ENCODE peak calls at places on chromosome 12, in nine cellular contexts. W is adrenal gland; J is activated CD4-positive, alpha-beta T cell treated with anti-CD3 and anti-CD28 coated beads, Interleukin-2, amount 50 U/mL, for 24 hours; L is left cardiac atrium; K is iPS DF 19.7; V is GM23248; P is activated naive CD8-positive, alpha-beta T cell treated with anti-CD3 and anti-CD28 coated beads, Interleukin-2, amount 50 U/mL, for 24 hours; N is activated T-cell treated with anti-CD3 and anti-CD28 coated beads, Interleukin-2, amount 50 U/mL, for 4 hours; Z is suprapubic skin. U is an unnamed sample.
A peak's percentile ranks its signal among the peaks of the same experiment; 100 is the strongest.

GRCh38 chr12:94710933-94711332 is 60.6 kb upstream of the TMCC3 start:
- DNase-seq in W (no peak), J (no peak), L (no peak), K (no peak), V (peak; percentile 29), P (peak; percentile 19), N (no peak), Z (no peak), U (no peak)

GRCh38 chr12:12158858-12159257 is 88.1 kb downstream of the BCL2L14 start:
- DNase-seq in W (no peak), J (no peak), L (no peak), K (no peak), V (no peak), P (no peak), N (no peak), Z (no peak), U (no peak)

GRCh38 chr12:97386133-97386581 is 76.4 kb upstream of the RMST start:
- DNase-seq in W (no peak), J (no peak), L (no peak), K (no peak), V (no peak), P (no peak), N (no peak), Z (no peak), U (no peak)

GRCh38 chr12:113330505-113330904 is 4.4 kb downstream of the SLC8B1 start:
- DNase-seq in W (no peak), J (no peak), L (no peak), K (no peak), V (no peak), P (no peak), N (no peak), Z (no peak), U (no peak)

GRCh38 chr12:32801269-32802019 is 45.7 kb upstream of the YARS2 start:
- DNase-seq in W (no peak), J (no peak), L (no peak), K (no peak), V (no peak), P (no peak), N (no peak), Z (no peak), U (no peak)

GRCh38 chr12:69910739-69911138 is 85.7 kb downstream of the MYRFL start:
- DNase-seq in W (no peak), J (no peak), L (no peak), K (no peak), V (no peak), P (no peak), N (no peak), Z (no peak), U (no peak)

GRCh38 chr12:53091756-53092155 is 5.7 kb upstream of the IGFBP6 start:
- DNase-seq in W (no peak), J (no peak), L (no peak), K (no peak), V (no peak), P (no peak), N (no peak), Z (no peak), U (no peak)

GRCh38 chr12:31034372-31034771 is 39.3 kb upstream of the DDX11 start:
- DNase-seq in W (no peak), J (no peak), L (no peak), K (no peak), V (no peak), P (no peak), N (no peak), Z (no peak), U (no peak)

GRCh38 chr12:1820191-1820599 is at the start of gene LRTM2:
- DNase-seq in W (no peak), J (no peak), L (no peak), K (no peak), V (no peak), P (no peak), N (no peak), Z (no peak), U (no peak)

GRCh38 chr12:75994069-75994740 is 37.4 kb downstream of the PHLDA1 start:
- DNase-seq in W (no peak), J (peak; percentile 19), L (no peak), K (no peak), V (no peak), P (no peak), N (no peak), Z (no peak), U (no peak)

GRCh38 chr12:57985685-57986084 is 44.3 kb downstream of the ATP23 start:
- DNase-seq in W (no peak), J (no peak), L (no peak), K (no peak), V (no peak), P (no peak), N (no peak), Z (no peak), U (no peak)

GRCh38 chr12:127161466-127161865 is 1105.5 kb upstream of the TMEM132C start:
- DNase-seq in W (no peak), J (no peak), L (no peak), K (no peak), V (no peak), P (no peak), N (no peak), Z (no peak), U (no peak)

GRCh38 chr12:62123721-62124203 is 136.4 kb upstream of the USP15 start:
- DNase-seq in W (peak; percentile 21), J (peak; percentile 6), L (no peak), K (no peak), V (peak; percentile 75), P (peak; percentile 36), N (peak; percentile 11), Z (no peak), U (peak; percentile 3)

GRCh38 chr12:79186506-79186905 is 321.9 kb downstream of the SYT1 start:
- DNase-seq in W (no peak), J (no peak), L (no peak), K (no peak), V (no peak), P (no peak), N (no peak), Z (no peak), U (no peak)

GRCh38 chr12:132726386-132726785 is 15.7 kb downstream of the PGAM5 start:
- DNase-seq in W (no peak), J (no peak), L (no peak), K (no peak), V (no peak), P (no peak), N (no peak), Z (no peak), U (no peak)

GRCh38 chr12:123141615-123142517 is 9.0 kb downstream of the PITPNM2 start:
- DNase-seq in W (peak; percentile 79), J (no peak), L (peak; percentile 79), K (no peak), V (peak; percentile 91), P (no peak), N (no peak), Z (peak; percentile 64), U (no peak)

GRCh38 chr12:102992297-102992696 is 34.8 kb downstream of the ASCL1 start:
- DNase-seq in W (no peak), J (no peak), L (no peak), K (no peak), V (no peak), P (no peak), N (no peak), Z (no peak), U (no peak)

GRCh38 chr12:107731376-107731775 is 29.6 kb downstream of the PRDM4 start:
- DNase-seq in W (no peak), J (no peak), L (no peak), K (no peak), V (no peak), P (no peak), N (no peak), Z (no peak), U (peak; percentile 9)

GRCh38 chr12:130401703-130402102 is 64.0 kb downstream of the PIWIL1 start:
- DNase-seq in W (no peak), J (no peak), L (no peak), K (no peak), V (no peak), P (no peak), N (no peak), Z (no peak), U (no peak)

GRCh38 chr12:62625238-62625637 is 158.6 kb downstream of the MON2 start:
- DNase-seq in W (no peak), J (no peak), L (peak; percentile 31), K (no peak), V (peak; percentile 59), P (no peak), N (no peak), Z (no peak), U (no peak)

GRCh38 chr12:100955139-100955538 is 160.6 kb downstream of the ANO4 start:
- DNase-seq in W (no peak), J (no peak), L (no peak), K (peak; percentile 61), V (peak; percentile 43), P (no peak), N (no peak), Z (no peak), U (no peak)

GRCh38 chr12:10131101-10131632 is 1.2 kb upstream of the CLEC7A start:
- DNase-seq in W (no peak), J (no peak), L (no peak), K (no peak), V (no peak), P (no peak), N (no peak), Z (no peak), U (no peak)

GRCh38 chr12:113889806-113890581 is 76.1 kb downstream of the RBM19 start:
- DNase-seq in W (no peak), J (no peak), L (no peak), K (no peak), V (no peak), P (no peak), N (no peak), Z (no peak), U (no peak)

GRCh38 chr12:7859552-7859951 is 13.2 kb downstream of the SLC2A14 start:
- DNase-seq in W (no peak), J (no peak), L (no peak), K (no peak), V (peak; percentile 87), P (no peak), N (no peak), Z (no peak), U (no peak)

GRCh38 chr12:11607313-11608081 is 42.0 kb upstream of the ETV6 start:
- DNase-seq in W (no peak), J (no peak), L (no peak), K (no peak), V (peak; percentile 19), P (no peak), N (no peak), Z (no peak), U (no peak)

GRCh38 chr12:43805149-43805856 is 814 bp downstream of the TWF1 start:
- DNase-seq in W (no peak), J (no peak), L (no peak), K (no peak), V (no peak), P (no peak), N (no peak), Z (no peak), U (no peak)

GRCh38 chr12:71665109-71665476 is 992 bp downstream of the THAP2 start:
- DNase-seq in W (no peak), J (no peak), L (no peak), K (no peak), V (no peak), P (no peak), N (no peak), Z (no peak), U (no peak)

GRCh38 chr12:94909609-94910008 is 93.9 kb downstream of the NDUFA12 start:
- DNase-seq in W (no peak), J (no peak), L (no peak), K (no peak), V (no peak), P (no peak), N (no peak), Z (no peak), U (no peak)

GRCh38 chr12:127174881-127175280 is 1092.1 kb upstream of the TMEM132C start:
- DNase-seq in W (no peak), J (no peak), L (no peak), K (no peak), V (peak; percentile 85), P (no peak), N (no peak), Z (no peak), U (no peak)

GRCh38 chr12:52865090-52865944 is 16.5 kb upstream of the KRT78 start:
- DNase-seq in W (peak; percentile 62), J (no peak), L (peak; percentile 68), K (no peak), V (peak; percentile 80), P (peak; percentile 51), N (no peak), Z (no peak), U (no peak)

GRCh38 chr12:8827551-8828347 is 5.3 kb downstream of the A2ML1 start:
- DNase-seq in W (no peak), J (no peak), L (no peak), K (no peak), V (no peak), P (no peak), N (no peak), Z (no peak), U (no peak)